ENCODE peak calls at places on chromosomes 12 and 14, in ten cellular contexts. One of them, this sample, is unnamed.

GRCh38 chr14:65169351-65169750 is 67.0 kb upstream of the MAX start:
- DNase-seq in NB4: no peak
- DNase-seq in psoas muscle: no peak
- DNase-seq in CD4-positive, alpha-beta T cell: no peak
- DNase-seq in A673: no peak
- DNase-seq in IMR-90: peak
- DNase-seq in CD8-positive, alpha-beta T cell: no peak
- DNase-seq in pancreas: no peak
- DNase-seq in upper lobe of right lung: no peak
- DNase-seq in cardiac muscle cell: no peak
- DNase-seq in this sample: peak

GRCh38 chr12:92596388-92596787 is 106.4 kb upstream of the PLEKHG7 start:
- DNase-seq in IMR-90: peak
- DNase-seq in CD8-positive, alpha-beta T cell: no peak
- DNase-seq in A673: no peak
- DNase-seq in NB4: no peak
- DNase-seq in cardiac muscle cell: no peak
- DNase-seq in upper lobe of right lung: no peak
- DNase-seq in CD4-positive, alpha-beta T cell: no peak
- DNase-seq in psoas muscle: no peak
- DNase-seq in pancreas: no peak
- DNase-seq in this sample: peak

GRCh38 chr14:104104006-104104901 is 18.8 kb downstream of the ASPG start:
- DNase-seq in NB4: no peak
- DNase-seq in psoas muscle: peak
- DNase-seq in upper lobe of right lung: peak
- DNase-seq in cardiac muscle cell: no peak
- DNase-seq in CD4-positive, alpha-beta T cell: no peak
- DNase-seq in pancreas: peak
- DNase-seq in CD8-positive, alpha-beta T cell: no peak
- DNase-seq in IMR-90: no peak
- DNase-seq in A673: no peak
- DNase-seq in this sample: no peak

GRCh38 chr14:56131004-56131864 is 13.0 kb downstream of the PELI2 start:
- DNase-seq in CD8-positive, alpha-beta T cell: no peak
- DNase-seq in NB4: no peak
- DNase-seq in A673: no peak
- DNase-seq in cardiac muscle cell: no peak
- DNase-seq in CD4-positive, alpha-beta T cell: no peak
- DNase-seq in IMR-90: no peak
- DNase-seq in psoas muscle: no peak
- DNase-seq in upper lobe of right lung: no peak
- DNase-seq in pancreas: no peak
- DNase-seq in this sample: no peak

GRCh38 chr12:81147286-81147919 is 69.5 kb downstream of the ACSS3 start:
- DNase-seq in CD4-positive, alpha-beta T cell: no peak
- DNase-seq in psoas muscle: no peak
- DNase-seq in A673: no peak
- DNase-seq in CD8-positive, alpha-beta T cell: no peak
- DNase-seq in upper lobe of right lung: no peak
- DNase-seq in NB4: no peak
- DNase-seq in pancreas: no peak
- DNase-seq in cardiac muscle cell: no peak
- DNase-seq in IMR-90: no peak
- DNase-seq in this sample: no peak

GRCh38 chr12:20144341-20144740 is 224.0 kb upstream of the PDE3A start:
- DNase-seq in psoas muscle: no peak
- DNase-seq in CD8-positive, alpha-beta T cell: no peak
- DNase-seq in upper lobe of right lung: no peak
- DNase-seq in pancreas: no peak
- DNase-seq in A673: no peak
- DNase-seq in CD4-positive, alpha-beta T cell: no peak
- DNase-seq in cardiac muscle cell: no peak
- DNase-seq in NB4: no peak
- DNase-seq in IMR-90: no peak
- DNase-seq in this sample: no peak

GRCh38 chr12:102426599-102427541 is 53.5 kb downstream of the IGF1 start:
- DNase-seq in A673: no peak
- DNase-seq in upper lobe of right lung: no peak
- DNase-seq in CD8-positive, alpha-beta T cell: no peak
- DNase-seq in cardiac muscle cell: no peak
- DNase-seq in IMR-90: peak
- DNase-seq in NB4: no peak
- DNase-seq in pancreas: no peak
- DNase-seq in CD4-positive, alpha-beta T cell: no peak
- DNase-seq in psoas muscle: no peak
- DNase-seq in this sample: peak

GRCh38 chr12:99810718-99811593 is 163.4 kb downstream of the GARIN6 start:
- DNase-seq in upper lobe of right lung: no peak
- DNase-seq in NB4: peak
- DNase-seq in pancreas: no peak
- DNase-seq in cardiac muscle cell: no peak
- DNase-seq in IMR-90: peak
- DNase-seq in A673: peak
- DNase-seq in CD8-positive, alpha-beta T cell: no peak
- DNase-seq in CD4-positive, alpha-beta T cell: no peak
- DNase-seq in psoas muscle: no peak
- DNase-seq in this sample: peak

GRCh38 chr12:45674583-45674982 is 54.9 kb upstream of the ARID2 start:
- DNase-seq in A673: peak
- DNase-seq in upper lobe of right lung: peak
- DNase-seq in NB4: no peak
- DNase-seq in cardiac muscle cell: no peak
- DNase-seq in CD8-positive, alpha-beta T cell: no peak
- DNase-seq in CD4-positive, alpha-beta T cell: no peak
- DNase-seq in pancreas: no peak
- DNase-seq in IMR-90: peak
- DNase-seq in psoas muscle: peak
- DNase-seq in this sample: peak
- TF ChIP-seq CTCF in A673: no peak
- TF ChIP-seq CTCF in upper lobe of right lung: no peak
- TF ChIP-seq CTCF in NB4: no peak
- TF ChIP-seq CTCF in cardiac muscle cell: no peak
- TF ChIP-seq CTCF in CD8-positive, alpha-beta T cell: no peak
- TF ChIP-seq CTCF in CD4-positive, alpha-beta T cell: no peak
- TF ChIP-seq CTCF in pancreas: no peak
- TF ChIP-seq CTCF in IMR-90: no peak
- TF ChIP-seq CTCF in psoas muscle: no peak
- TF ChIP-seq CTCF in this sample: peak

GRCh38 chr12:13986031-13986430 is 4.6 kb upstream of the GRIN2B start:
- DNase-seq in cardiac muscle cell: no peak
- DNase-seq in CD8-positive, alpha-beta T cell: no peak
- DNase-seq in pancreas: no peak
- DNase-seq in NB4: no peak
- DNase-seq in CD4-positive, alpha-beta T cell: no peak
- DNase-seq in IMR-90: no peak
- DNase-seq in psoas muscle: no peak
- DNase-seq in upper lobe of right lung: no peak
- DNase-seq in A673: no peak
- DNase-seq in this sample: no peak

GRCh38 chr12:13980548-13981295 is 680 bp downstream of the GRIN2B start:
- DNase-seq in pancreas: no peak
- DNase-seq in NB4: no peak
- DNase-seq in cardiac muscle cell: peak
- DNase-seq in A673: no peak
- DNase-seq in upper lobe of right lung: no peak
- DNase-seq in CD4-positive, alpha-beta T cell: no peak
- DNase-seq in psoas muscle: no peak
- DNase-seq in CD8-positive, alpha-beta T cell: no peak
- DNase-seq in IMR-90: no peak
- DNase-seq in this sample: no peak

GRCh38 chr12:13981296-13981962 is at the start of gene GRIN2B:
- DNase-seq in NB4: no peak
- DNase-seq in A673: no peak
- DNase-seq in pancreas: no peak
- DNase-seq in CD8-positive, alpha-beta T cell: no peak
- DNase-seq in IMR-90: no peak
- DNase-seq in cardiac muscle cell: peak
- DNase-seq in CD4-positive, alpha-beta T cell: no peak
- DNase-seq in upper lobe of right lung: no peak
- DNase-seq in psoas muscle: no peak
- DNase-seq in this sample: no peak

GRCh38 chr12:13976880-13977279 is 4.5 kb downstream of the GRIN2B start:
- DNase-seq in psoas muscle: no peak
- DNase-seq in pancreas: no peak
- DNase-seq in cardiac muscle cell: no peak
- DNase-seq in CD8-positive, alpha-beta T cell: no peak
- DNase-seq in upper lobe of right lung: no peak
- DNase-seq in A673: no peak
- DNase-seq in CD4-positive, alpha-beta T cell: no peak
- DNase-seq in NB4: no peak
- DNase-seq in IMR-90: no peak
- DNase-seq in this sample: no peak

GRCh38 chr12:13982010-13982409 is 608 bp upstream of the GRIN2B start:
- DNase-seq in NB4: no peak
- DNase-seq in CD8-positive, alpha-beta T cell: no peak
- DNase-seq in cardiac muscle cell: peak
- DNase-seq in psoas muscle: no peak
- DNase-seq in IMR-90: no peak
- DNase-seq in CD4-positive, alpha-beta T cell: no peak
- DNase-seq in A673: peak
- DNase-seq in upper lobe of right lung: no peak
- DNase-seq in pancreas: peak
- DNase-seq in this sample: no peak
- TF ChIP-seq CTCF in NB4: no peak
- TF ChIP-seq CTCF in CD8-positive, alpha-beta T cell: no peak
- TF ChIP-seq CTCF in cardiac muscle cell: peak
- TF ChIP-seq CTCF in psoas muscle: no peak
- TF ChIP-seq CTCF in IMR-90: no peak
- TF ChIP-seq CTCF in CD4-positive, alpha-beta T cell: no peak
- TF ChIP-seq CTCF in A673: peak
- TF ChIP-seq CTCF in upper lobe of right lung: peak
- TF ChIP-seq CTCF in pancreas: no peak
- TF ChIP-seq CTCF in this sample: no peak

DNA sequence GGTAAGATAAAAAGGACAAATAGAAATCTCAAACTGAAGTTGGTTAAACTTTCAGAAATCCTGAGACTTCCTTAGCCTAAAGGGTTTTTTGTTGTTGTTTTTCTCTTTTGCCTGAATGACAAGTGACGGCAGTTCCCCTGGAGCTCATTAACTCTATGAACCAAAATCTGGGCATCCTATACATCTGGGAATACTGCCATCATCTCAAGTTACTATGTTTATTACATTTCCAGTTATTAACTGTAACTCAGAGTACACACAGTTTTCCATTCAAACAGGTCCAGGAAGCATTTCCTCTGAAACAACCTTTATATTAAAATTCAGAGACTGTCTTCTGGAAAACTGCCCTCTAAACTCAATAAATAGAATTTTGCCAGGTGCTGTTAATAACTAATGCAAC is 55.6 kb upstream of the CDKL1 start:
- DNase-seq in psoas muscle: no peak
- DNase-seq in IMR-90: peak
- DNase-seq in A673: no peak
- DNase-seq in CD8-positive, alpha-beta T cell: no peak
- DNase-seq in CD4-positive, alpha-beta T cell: no peak
- DNase-seq in pancreas: no peak
- DNase-seq in cardiac muscle cell: no peak
- DNase-seq in upper lobe of right lung: no peak
- DNase-seq in NB4: no peak
- DNase-seq in this sample: peak
- TF ChIP-seq CTCF in psoas muscle: no peak
- TF ChIP-seq CTCF in IMR-90: no peak
- TF ChIP-seq CTCF in A673: no peak
- TF ChIP-seq CTCF in CD8-positive, alpha-beta T cell: no peak
- TF ChIP-seq CTCF in CD4-positive, alpha-beta T cell: no peak
- TF ChIP-seq CTCF in pancreas: no peak
- TF ChIP-seq CTCF in cardiac muscle cell: no peak
- TF ChIP-seq CTCF in upper lobe of right lung: no peak
- TF ChIP-seq CTCF in NB4: no peak
- TF ChIP-seq CTCF in this sample: no peak

GRCh38 chr12:6949063-6949594 is 2.0 kb upstream of the PTPN6 start:
- DNase-seq in upper lobe of right lung: peak
- DNase-seq in IMR-90: no peak
- DNase-seq in CD8-positive, alpha-beta T cell: no peak
- DNase-seq in pancreas: peak
- DNase-seq in psoas muscle: peak
- DNase-seq in NB4: no peak
- DNase-seq in A673: no peak
- DNase-seq in cardiac muscle cell: no peak
- DNase-seq in CD4-positive, alpha-beta T cell: no peak
- DNase-seq in this sample: no peak
- TF ChIP-seq CTCF in upper lobe of right lung: peak
- TF ChIP-seq CTCF in IMR-90: no peak
- TF ChIP-seq CTCF in CD8-positive, alpha-beta T cell: no peak
- TF ChIP-seq CTCF in pancreas: no peak
- TF ChIP-seq CTCF in psoas muscle: no peak
- TF ChIP-seq CTCF in NB4: peak
- TF ChIP-seq CTCF in A673: no peak
- TF ChIP-seq CTCF in cardiac muscle cell: no peak
- TF ChIP-seq CTCF in CD4-positive, alpha-beta T cell: no peak
- TF ChIP-seq CTCF in this sample: no peak

GRCh38 chr12:79512068-79512467 is 178.7 kb downstream of the PAWR start:
- DNase-seq in CD8-positive, alpha-beta T cell: no peak
- DNase-seq in A673: peak
- DNase-seq in psoas muscle: no peak
- DNase-seq in upper lobe of right lung: no peak
- DNase-seq in cardiac muscle cell: no peak
- DNase-seq in pancreas: no peak
- DNase-seq in NB4: peak
- DNase-seq in CD4-positive, alpha-beta T cell: no peak
- DNase-seq in IMR-90: no peak
- DNase-seq in this sample: no peak

DNA sequence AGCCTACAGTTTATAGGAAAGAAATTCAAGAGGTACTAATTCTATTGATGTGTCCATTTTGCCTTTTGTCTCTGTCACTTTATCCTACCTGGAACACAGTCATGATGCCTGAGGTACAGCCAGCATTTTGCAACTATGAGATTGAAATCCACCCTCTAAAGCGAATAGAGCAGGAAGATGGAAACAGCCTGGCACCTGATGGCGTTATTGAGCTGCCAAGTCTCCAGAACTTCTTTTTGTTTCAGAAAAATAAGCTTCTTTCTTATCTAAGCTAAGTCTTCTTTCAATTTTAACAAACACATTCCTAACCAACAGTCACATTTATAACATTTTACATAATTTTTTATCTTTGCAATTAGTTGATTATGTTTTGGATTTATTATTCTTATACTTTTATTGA is 182.1 kb downstream of the PAWR start:
- DNase-seq in NB4: no peak
- DNase-seq in IMR-90: no peak
- DNase-seq in pancreas: no peak
- DNase-seq in psoas muscle: no peak
- DNase-seq in CD4-positive, alpha-beta T cell: no peak
- DNase-seq in cardiac muscle cell: no peak
- DNase-seq in A673: no peak
- DNase-seq in upper lobe of right lung: no peak
- DNase-seq in CD8-positive, alpha-beta T cell: no peak
- DNase-seq in this sample: no peak
- TF ChIP-seq CTCF in NB4: no peak
- TF ChIP-seq CTCF in IMR-90: no peak
- TF ChIP-seq CTCF in pancreas: no peak
- TF ChIP-seq CTCF in psoas muscle: no peak
- TF ChIP-seq CTCF in CD4-positive, alpha-beta T cell: no peak
- TF ChIP-seq CTCF in cardiac muscle cell: no peak
- TF ChIP-seq CTCF in A673: peak
- TF ChIP-seq CTCF in upper lobe of right lung: no peak
- TF ChIP-seq CTCF in CD8-positive, alpha-beta T cell: no peak
- TF ChIP-seq CTCF in this sample: no peak